ENCODE peak calls at places on chromosomes 1 and 21, in eight cellular contexts. One of them, this sample, is unnamed.
A peak's percentile ranks its signal among the peaks of the same experiment; 100 is the strongest.

GRCh38 chr1:221701570-221702186 is 40.2 kb downstream of the DUSP10 start:
- DNase-seq in nephron progenitor cell: no peak
- DNase-seq in Peyer's patch: no peak
- DNase-seq in cardiac fibroblast: no peak
- DNase-seq in CD8-positive, alpha-beta T cell: no peak
- DNase-seq in left lung: no peak
- DNase-seq in epithelial cell of proximal tubule: no peak
- DNase-seq in GM12865: no peak
- DNase-seq in this sample: no peak

GRCh38 chr1:90835661-90836344 is 118.7 kb upstream of the BARHL2 start:
- DNase-seq in nephron progenitor cell: peak; percentile 40
- DNase-seq in Peyer's patch: no peak
- DNase-seq in cardiac fibroblast: no peak
- DNase-seq in CD8-positive, alpha-beta T cell: no peak
- DNase-seq in left lung: no peak
- DNase-seq in epithelial cell of proximal tubule: no peak
- DNase-seq in GM12865: no peak
- DNase-seq in this sample: no peak

GRCh38 chr1:245881767-245882391 is 625.2 kb downstream of the SMYD3 start:
- DNase-seq in nephron progenitor cell: no peak
- DNase-seq in Peyer's patch: no peak
- DNase-seq in cardiac fibroblast: no peak
- DNase-seq in CD8-positive, alpha-beta T cell: no peak
- DNase-seq in left lung: no peak
- DNase-seq in epithelial cell of proximal tubule: no peak
- DNase-seq in GM12865: no peak
- DNase-seq in this sample: no peak

GRCh38 chr1:63662056-63662836 is 69.0 kb downstream of the PGM1 start:
- DNase-seq in nephron progenitor cell: no peak
- DNase-seq in Peyer's patch: no peak
- DNase-seq in cardiac fibroblast: peak; percentile 87
- DNase-seq in CD8-positive, alpha-beta T cell: no peak
- DNase-seq in left lung: peak; percentile 47
- DNase-seq in epithelial cell of proximal tubule: peak; percentile 35
- DNase-seq in GM12865: no peak
- DNase-seq in this sample: no peak

GRCh38 chr1:16189921-16190499 is 22.4 kb downstream of the ARHGEF19 start:
- DNase-seq in nephron progenitor cell: no peak
- DNase-seq in Peyer's patch: no peak
- DNase-seq in cardiac fibroblast: no peak
- DNase-seq in CD8-positive, alpha-beta T cell: no peak
- DNase-seq in left lung: no peak
- DNase-seq in epithelial cell of proximal tubule: no peak
- DNase-seq in GM12865: no peak
- DNase-seq in this sample: no peak

GRCh38 chr1:9369964-9370788 is 77.5 kb downstream of the SPSB1 start:
- DNase-seq in nephron progenitor cell: no peak
- DNase-seq in Peyer's patch: no peak
- DNase-seq in cardiac fibroblast: no peak
- DNase-seq in CD8-positive, alpha-beta T cell: no peak
- DNase-seq in left lung: no peak
- DNase-seq in epithelial cell of proximal tubule: no peak
- DNase-seq in GM12865: no peak
- DNase-seq in this sample: no peak

GRCh38 chr1:112546076-112546475 is 37.3 kb downstream of the WNT2B start:
- DNase-seq in nephron progenitor cell: no peak
- DNase-seq in Peyer's patch: no peak
- DNase-seq in cardiac fibroblast: no peak
- DNase-seq in CD8-positive, alpha-beta T cell: no peak
- DNase-seq in left lung: no peak
- DNase-seq in epithelial cell of proximal tubule: peak; percentile 61
- DNase-seq in GM12865: no peak
- DNase-seq in this sample: no peak

GRCh38 chr1:221706862-221707582 is 34.9 kb downstream of the DUSP10 start:
- DNase-seq in nephron progenitor cell: no peak
- DNase-seq in Peyer's patch: no peak
- DNase-seq in cardiac fibroblast: no peak
- DNase-seq in CD8-positive, alpha-beta T cell: no peak
- DNase-seq in left lung: no peak
- DNase-seq in epithelial cell of proximal tubule: no peak
- DNase-seq in GM12865: no peak
- DNase-seq in this sample: no peak

GRCh38 chr1:41382531-41383090 is 21.4 kb downstream of the FOXO6 start:
- DNase-seq in nephron progenitor cell: peak; percentile 32
- DNase-seq in Peyer's patch: no peak
- DNase-seq in cardiac fibroblast: no peak
- DNase-seq in CD8-positive, alpha-beta T cell: no peak
- DNase-seq in left lung: peak; percentile 69
- DNase-seq in epithelial cell of proximal tubule: no peak
- DNase-seq in GM12865: no peak
- DNase-seq in this sample: no peak

GRCh38 chr1:21963477-21964217 is 13.2 kb upstream of the CELA3B start:
- DNase-seq in nephron progenitor cell: peak; percentile 89
- DNase-seq in Peyer's patch: peak; percentile 77
- DNase-seq in cardiac fibroblast: peak; percentile 75
- DNase-seq in CD8-positive, alpha-beta T cell: peak; percentile 69
- DNase-seq in left lung: peak; percentile 66
- DNase-seq in epithelial cell of proximal tubule: no peak
- DNase-seq in GM12865: peak; percentile 80
- DNase-seq in this sample: peak; percentile 73

GRCh38 chr1:21961337-21961736 is 15.5 kb upstream of the CELA3B start:
- DNase-seq in nephron progenitor cell: no peak
- DNase-seq in Peyer's patch: no peak
- DNase-seq in cardiac fibroblast: no peak
- DNase-seq in CD8-positive, alpha-beta T cell: no peak
- DNase-seq in left lung: no peak
- DNase-seq in epithelial cell of proximal tubule: no peak
- DNase-seq in GM12865: no peak
- DNase-seq in this sample: no peak

GRCh38 chr1:21961799-21962198 is 15.0 kb upstream of the CELA3B start:
- DNase-seq in nephron progenitor cell: no peak
- DNase-seq in Peyer's patch: no peak
- DNase-seq in cardiac fibroblast: no peak
- DNase-seq in CD8-positive, alpha-beta T cell: no peak
- DNase-seq in left lung: no peak
- DNase-seq in epithelial cell of proximal tubule: no peak
- DNase-seq in GM12865: no peak
- DNase-seq in this sample: no peak

DNA sequence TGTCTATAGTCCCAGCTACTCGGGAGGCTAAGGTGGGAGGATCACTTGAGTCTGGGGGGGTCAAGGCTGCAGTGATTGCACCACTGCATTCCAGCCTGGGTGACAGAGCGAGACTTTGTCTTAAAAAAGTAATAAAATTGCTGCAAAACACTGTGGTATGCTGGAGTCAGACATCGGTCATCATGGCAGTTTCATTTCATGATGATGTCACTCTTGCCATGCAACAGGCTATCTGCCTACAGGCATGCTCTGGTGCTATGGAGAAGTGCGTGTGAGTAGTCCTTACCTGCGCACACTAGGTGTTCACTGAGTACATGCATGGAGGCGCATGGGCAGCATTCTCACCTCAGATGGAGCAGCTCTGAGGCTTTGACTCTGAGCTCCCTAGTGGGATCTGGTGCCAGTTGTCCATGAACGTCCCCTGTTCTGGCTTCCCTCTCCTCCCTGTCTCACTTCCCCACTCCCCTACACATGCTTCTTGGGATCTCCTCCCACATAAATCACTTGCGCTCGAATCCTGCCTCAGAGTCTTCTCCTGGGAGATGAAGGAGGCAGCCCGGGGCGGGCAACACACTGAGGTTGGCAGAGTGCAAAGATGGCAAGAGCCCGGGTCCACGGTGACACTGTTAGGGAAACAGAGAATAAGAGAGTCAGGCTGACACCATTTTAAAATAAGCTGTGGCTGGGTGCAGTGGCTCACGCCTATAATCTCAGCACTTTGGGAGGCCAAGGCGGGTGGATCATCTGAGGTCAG is 10.4 kb upstream of the CELA3B start:
- DNase-seq in nephron progenitor cell: no peak
- DNase-seq in Peyer's patch: no peak
- DNase-seq in cardiac fibroblast: peak; percentile 78
- DNase-seq in CD8-positive, alpha-beta T cell: no peak
- DNase-seq in left lung: no peak
- DNase-seq in epithelial cell of proximal tubule: peak; percentile 27
- DNase-seq in GM12865: no peak
- DNase-seq in this sample: no peak
- TF ChIP-seq CTCF in nephron progenitor cell: no peak
- TF ChIP-seq CTCF in Peyer's patch: no peak
- TF ChIP-seq CTCF in cardiac fibroblast: no peak
- TF ChIP-seq CTCF in CD8-positive, alpha-beta T cell: no peak
- TF ChIP-seq CTCF in left lung: no peak
- TF ChIP-seq CTCF in epithelial cell of proximal tubule: no peak
- TF ChIP-seq CTCF in GM12865: no peak
- TF ChIP-seq CTCF in this sample: no peak

DNA sequence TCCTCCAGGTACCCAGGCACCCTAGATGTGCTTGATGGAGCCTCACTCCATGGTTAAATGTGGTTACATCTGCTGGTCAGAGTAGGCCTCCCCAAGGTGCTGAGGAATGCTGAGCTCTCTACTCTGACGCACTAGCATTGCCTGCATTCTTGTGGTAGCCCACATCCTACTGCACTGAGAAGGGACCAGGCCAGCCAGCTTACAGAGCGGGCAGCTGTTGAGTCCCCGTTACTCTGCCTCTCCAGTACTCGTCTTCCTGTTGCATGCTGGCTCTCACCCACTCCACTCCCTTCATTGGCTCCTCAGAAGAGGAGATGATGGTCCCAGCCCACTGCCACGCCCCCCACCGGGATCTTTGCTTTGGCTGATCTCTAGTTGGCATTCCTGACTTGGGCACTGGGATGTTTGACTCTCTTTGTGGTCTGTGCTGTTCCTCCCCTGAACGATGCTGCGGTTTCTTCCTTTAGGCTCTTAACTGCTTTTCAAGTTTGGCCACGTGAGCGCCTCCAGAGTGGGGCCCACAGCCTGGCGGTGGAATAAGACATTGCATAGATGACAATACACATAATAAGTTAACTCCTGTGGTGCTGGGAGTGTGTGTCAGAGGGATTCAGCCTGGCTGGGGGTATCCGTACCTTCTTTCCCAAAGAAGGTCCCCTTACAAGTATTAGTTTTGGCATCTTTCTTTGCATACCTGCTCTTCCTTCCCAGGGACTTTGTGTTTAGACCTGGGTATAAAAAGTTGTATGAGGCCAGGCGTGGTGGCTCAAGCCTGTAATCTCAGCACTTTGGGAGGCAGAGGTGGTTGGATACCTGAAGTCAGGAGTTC is 18.6 kb downstream of the AZIN2 start:
- DNase-seq in nephron progenitor cell: no peak
- DNase-seq in Peyer's patch: peak; percentile 77
- DNase-seq in cardiac fibroblast: peak; percentile 100
- DNase-seq in CD8-positive, alpha-beta T cell: peak; percentile 44
- DNase-seq in left lung: peak; percentile 82
- DNase-seq in epithelial cell of proximal tubule: peak; percentile 97
- DNase-seq in GM12865: peak; percentile 94
- DNase-seq in this sample: no peak
- TF ChIP-seq CTCF in nephron progenitor cell: no peak
- TF ChIP-seq CTCF in Peyer's patch: peak; percentile 30
- TF ChIP-seq CTCF in cardiac fibroblast: peak; percentile 58
- TF ChIP-seq CTCF in CD8-positive, alpha-beta T cell: peak; percentile 61
- TF ChIP-seq CTCF in left lung: no peak
- TF ChIP-seq CTCF in epithelial cell of proximal tubule: peak; percentile 49
- TF ChIP-seq CTCF in GM12865: peak; percentile 38
- TF ChIP-seq CTCF in this sample: no peak

DNA sequence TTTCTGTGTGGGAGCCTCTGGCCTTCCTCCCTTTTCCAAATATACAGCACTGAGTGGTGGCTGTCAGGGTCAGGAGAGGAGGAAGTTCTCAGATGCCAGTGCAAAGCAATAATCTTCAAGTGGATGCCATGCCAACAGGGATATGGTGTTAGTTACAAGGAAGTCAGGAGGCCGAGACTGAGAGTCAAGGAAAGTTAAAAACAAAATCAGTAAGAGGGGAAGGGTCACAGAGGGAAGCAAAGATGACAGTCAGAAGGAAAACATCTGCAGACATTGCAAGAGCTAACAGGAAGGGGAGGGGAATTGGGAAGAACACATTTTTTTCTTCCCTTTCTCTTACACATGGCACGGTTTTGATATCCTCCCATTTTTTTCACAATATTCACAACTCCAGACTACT is 691.4 kb downstream of the ADGRL2 start:
- DNase-seq in nephron progenitor cell: no peak
- DNase-seq in Peyer's patch: no peak
- DNase-seq in cardiac fibroblast: no peak
- DNase-seq in CD8-positive, alpha-beta T cell: no peak
- DNase-seq in left lung: no peak
- DNase-seq in epithelial cell of proximal tubule: no peak
- DNase-seq in GM12865: no peak
- DNase-seq in this sample: no peak
- TF ChIP-seq CTCF in nephron progenitor cell: no peak
- TF ChIP-seq CTCF in Peyer's patch: no peak
- TF ChIP-seq CTCF in cardiac fibroblast: no peak
- TF ChIP-seq CTCF in CD8-positive, alpha-beta T cell: no peak
- TF ChIP-seq CTCF in left lung: no peak
- TF ChIP-seq CTCF in epithelial cell of proximal tubule: no peak
- TF ChIP-seq CTCF in GM12865: no peak
- TF ChIP-seq CTCF in this sample: no peak

GRCh38 chr21:42513151-42513984 is at the start of gene SLC37A1:
- DNase-seq in nephron progenitor cell: peak; percentile 59
- DNase-seq in Peyer's patch: peak; percentile 43
- DNase-seq in cardiac fibroblast: peak; percentile 18
- DNase-seq in CD8-positive, alpha-beta T cell: no peak
- DNase-seq in left lung: no peak
- DNase-seq in epithelial cell of proximal tubule: no peak
- DNase-seq in GM12865: peak; percentile 56
- DNase-seq in this sample: peak; percentile 63
- TF ChIP-seq CTCF in nephron progenitor cell: no peak
- TF ChIP-seq CTCF in Peyer's patch: peak; percentile 4
- TF ChIP-seq CTCF in cardiac fibroblast: no peak
- TF ChIP-seq CTCF in CD8-positive, alpha-beta T cell: no peak
- TF ChIP-seq CTCF in left lung: no peak
- TF ChIP-seq CTCF in epithelial cell of proximal tubule: no peak
- TF ChIP-seq CTCF in GM12865: no peak
- TF ChIP-seq CTCF in this sample: no peak

GRCh38 chr1:201880928-201881571 is 7.6 kb upstream of the SHISA4 start:
- DNase-seq in nephron progenitor cell: no peak
- DNase-seq in Peyer's patch: no peak
- DNase-seq in cardiac fibroblast: no peak
- DNase-seq in CD8-positive, alpha-beta T cell: no peak
- DNase-seq in left lung: no peak
- DNase-seq in epithelial cell of proximal tubule: no peak
- DNase-seq in GM12865: no peak
- DNase-seq in this sample: no peak

GRCh38 chr1:201881617-201882016 is 7.1 kb upstream of the SHISA4 start:
- DNase-seq in nephron progenitor cell: no peak
- DNase-seq in Peyer's patch: no peak
- DNase-seq in cardiac fibroblast: no peak
- DNase-seq in CD8-positive, alpha-beta T cell: no peak
- DNase-seq in left lung: no peak
- DNase-seq in epithelial cell of proximal tubule: no peak
- DNase-seq in GM12865: no peak
- DNase-seq in this sample: no peak

GRCh38 chr1:201883266-201883665 is 5.4 kb upstream of the SHISA4 start:
- DNase-seq in nephron progenitor cell: no peak
- DNase-seq in Peyer's patch: no peak
- DNase-seq in cardiac fibroblast: no peak
- DNase-seq in CD8-positive, alpha-beta T cell: no peak
- DNase-seq in left lung: no peak
- DNase-seq in epithelial cell of proximal tubule: no peak
- DNase-seq in GM12865: no peak
- DNase-seq in this sample: no peak

GRCh38 chr1:201883786-201884185 is 4.9 kb upstream of the SHISA4 start:
- DNase-seq in nephron progenitor cell: no peak
- DNase-seq in Peyer's patch: no peak
- DNase-seq in cardiac fibroblast: peak; percentile 70
- DNase-seq in CD8-positive, alpha-beta T cell: no peak
- DNase-seq in left lung: no peak
- DNase-seq in epithelial cell of proximal tubule: no peak
- DNase-seq in GM12865: peak; percentile 10
- DNase-seq in this sample: no peak

GRCh38 chr1:201882665-201883132 is 6.0 kb upstream of the SHISA4 start:
- DNase-seq in nephron progenitor cell: no peak
- DNase-seq in Peyer's patch: no peak
- DNase-seq in cardiac fibroblast: peak; percentile 77
- DNase-seq in CD8-positive, alpha-beta T cell: no peak
- DNase-seq in left lung: peak; percentile 67
- DNase-seq in epithelial cell of proximal tubule: no peak
- DNase-seq in GM12865: peak; percentile 47
- DNase-seq in this sample: no peak
- TF ChIP-seq CTCF in nephron progenitor cell: no peak
- TF ChIP-seq CTCF in Peyer's patch: no peak
- TF ChIP-seq CTCF in cardiac fibroblast: peak; percentile 31
- TF ChIP-seq CTCF in CD8-positive, alpha-beta T cell: no peak
- TF ChIP-seq CTCF in left lung: no peak
- TF ChIP-seq CTCF in epithelial cell of proximal tubule: peak; percentile 16
- TF ChIP-seq CTCF in GM12865: peak; percentile 18
- TF ChIP-seq CTCF in this sample: no peak

This sample was measured in activated B cell treated with CpG ODN at 0.5 μM for 24 hours.